ENCODE peak calls at places on chromosomes 3 and 15, in eight cellular contexts. One of them, this sample, is unnamed.

GRCh38 chr15:34122771-34123183 is 20.9 kb downstream of the PGBD4 start:
- DNase-seq in effector CD4-positive, alpha-beta T cell: no peak
- DNase-seq in midbrain: no peak
- DNase-seq in T1000: peak; percentile 75
- DNase-seq in activated CD4-positive, alpha-beta T cell treated with anti-CD3 and anti-CD28 coated beads, Interleukin-2, amount 10 ng/mL, durations not matched to agents 24 days and 14 days: no peak
- DNase-seq in C1 segment of cervical spinal cord: no peak
- DNase-seq in activated naive CD4-positive, alpha-beta T cell treated with Interleukin-2 at 50 U/mL for 16 hours: no peak
- DNase-seq in PC-3: peak; percentile 91
- DNase-seq in this sample: no peak

GRCh38 chr3:42654331-42655201 is 1.1 kb downstream of the ZBTB47 start:
- DNase-seq in activated naive CD4-positive, alpha-beta T cell treated with Interleukin-2 at 50 U/mL for 16 hours: no peak
- DNase-seq in C1 segment of cervical spinal cord: no peak
- DNase-seq in midbrain: peak; percentile 84
- DNase-seq in activated CD4-positive, alpha-beta T cell treated with anti-CD3 and anti-CD28 coated beads, Interleukin-2, amount 10 ng/mL, durations not matched to agents 24 days and 14 days: peak; percentile 73
- DNase-seq in T1000: peak; percentile 21
- DNase-seq in effector CD4-positive, alpha-beta T cell: no peak
- DNase-seq in PC-3: peak; percentile 38
- DNase-seq in this sample: peak; percentile 55

GRCh38 chr3:122930371-122930997 is 97.1 kb downstream of the SEMA5B start:
- DNase-seq in activated naive CD4-positive, alpha-beta T cell treated with Interleukin-2 at 50 U/mL for 16 hours: no peak
- DNase-seq in activated CD4-positive, alpha-beta T cell treated with anti-CD3 and anti-CD28 coated beads, Interleukin-2, amount 10 ng/mL, durations not matched to agents 24 days and 14 days: no peak
- DNase-seq in midbrain: no peak
- DNase-seq in effector CD4-positive, alpha-beta T cell: no peak
- DNase-seq in C1 segment of cervical spinal cord: no peak
- DNase-seq in PC-3: no peak
- DNase-seq in T1000: no peak
- DNase-seq in this sample: no peak

GRCh38 chr3:88957751-88958452 is 149.5 kb upstream of the EPHA3 start:
- DNase-seq in T1000: no peak
- DNase-seq in midbrain: no peak
- DNase-seq in activated naive CD4-positive, alpha-beta T cell treated with Interleukin-2 at 50 U/mL for 16 hours: no peak
- DNase-seq in activated CD4-positive, alpha-beta T cell treated with anti-CD3 and anti-CD28 coated beads, Interleukin-2, amount 10 ng/mL, durations not matched to agents 24 days and 14 days: no peak
- DNase-seq in PC-3: peak; percentile 82
- DNase-seq in C1 segment of cervical spinal cord: no peak
- DNase-seq in effector CD4-positive, alpha-beta T cell: no peak
- DNase-seq in this sample: no peak

GRCh38 chr15:84915011-84915958 is 30.8 kb downstream of the SLC28A1 start:
- DNase-seq in PC-3: peak; percentile 91
- DNase-seq in T1000: peak; percentile 72
- DNase-seq in activated naive CD4-positive, alpha-beta T cell treated with Interleukin-2 at 50 U/mL for 16 hours: peak; percentile 14
- DNase-seq in effector CD4-positive, alpha-beta T cell: no peak
- DNase-seq in activated CD4-positive, alpha-beta T cell treated with anti-CD3 and anti-CD28 coated beads, Interleukin-2, amount 10 ng/mL, durations not matched to agents 24 days and 14 days: peak; percentile 90
- DNase-seq in midbrain: peak; percentile 2
- DNase-seq in C1 segment of cervical spinal cord: no peak
- DNase-seq in this sample: no peak

GRCh38 chr15:58474741-58475323 is 43.0 kb downstream of the LIPC start:
- DNase-seq in effector CD4-positive, alpha-beta T cell: no peak
- DNase-seq in T1000: no peak
- DNase-seq in activated naive CD4-positive, alpha-beta T cell treated with Interleukin-2 at 50 U/mL for 16 hours: no peak
- DNase-seq in PC-3: no peak
- DNase-seq in C1 segment of cervical spinal cord: no peak
- DNase-seq in activated CD4-positive, alpha-beta T cell treated with anti-CD3 and anti-CD28 coated beads, Interleukin-2, amount 10 ng/mL, durations not matched to agents 24 days and 14 days: no peak
- DNase-seq in midbrain: no peak
- DNase-seq in this sample: no peak

GRCh38 chr3:29441020-29441324 is 160.1 kb downstream of the RBMS3 start:
- DNase-seq in T1000: no peak
- DNase-seq in effector CD4-positive, alpha-beta T cell: no peak
- DNase-seq in midbrain: no peak
- DNase-seq in PC-3: peak; percentile 31
- DNase-seq in activated CD4-positive, alpha-beta T cell treated with anti-CD3 and anti-CD28 coated beads, Interleukin-2, amount 10 ng/mL, durations not matched to agents 24 days and 14 days: no peak
- DNase-seq in C1 segment of cervical spinal cord: no peak
- DNase-seq in activated naive CD4-positive, alpha-beta T cell treated with Interleukin-2 at 50 U/mL for 16 hours: no peak
- DNase-seq in this sample: no peak

GRCh38 chr3:174334111-174334510 is 525.0 kb upstream of the NAALADL2 start:
- DNase-seq in effector CD4-positive, alpha-beta T cell: no peak
- DNase-seq in activated CD4-positive, alpha-beta T cell treated with anti-CD3 and anti-CD28 coated beads, Interleukin-2, amount 10 ng/mL, durations not matched to agents 24 days and 14 days: no peak
- DNase-seq in C1 segment of cervical spinal cord: no peak
- DNase-seq in midbrain: no peak
- DNase-seq in T1000: no peak
- DNase-seq in activated naive CD4-positive, alpha-beta T cell treated with Interleukin-2 at 50 U/mL for 16 hours: no peak
- DNase-seq in PC-3: peak; percentile 83
- DNase-seq in this sample: no peak

GRCh38 chr3:105613120-105613519 is 246.4 kb downstream of the ALCAM start:
- DNase-seq in C1 segment of cervical spinal cord: no peak
- DNase-seq in T1000: no peak
- DNase-seq in effector CD4-positive, alpha-beta T cell: no peak
- DNase-seq in activated CD4-positive, alpha-beta T cell treated with anti-CD3 and anti-CD28 coated beads, Interleukin-2, amount 10 ng/mL, durations not matched to agents 24 days and 14 days: peak; percentile 43
- DNase-seq in midbrain: no peak
- DNase-seq in PC-3: no peak
- DNase-seq in activated naive CD4-positive, alpha-beta T cell treated with Interleukin-2 at 50 U/mL for 16 hours: no peak
- DNase-seq in this sample: no peak

GRCh38 chr3:69562001-69562400 is 176.1 kb upstream of the FRMD4B start:
- DNase-seq in T1000: no peak
- DNase-seq in activated naive CD4-positive, alpha-beta T cell treated with Interleukin-2 at 50 U/mL for 16 hours: no peak
- DNase-seq in PC-3: no peak
- DNase-seq in C1 segment of cervical spinal cord: no peak
- DNase-seq in effector CD4-positive, alpha-beta T cell: no peak
- DNase-seq in activated CD4-positive, alpha-beta T cell treated with anti-CD3 and anti-CD28 coated beads, Interleukin-2, amount 10 ng/mL, durations not matched to agents 24 days and 14 days: no peak
- DNase-seq in midbrain: no peak
- DNase-seq in this sample: no peak

GRCh38 chr15:44694416-44694815 is 16.7 kb downstream of the PATL2 start:
- DNase-seq in activated naive CD4-positive, alpha-beta T cell treated with Interleukin-2 at 50 U/mL for 16 hours: no peak
- DNase-seq in midbrain: no peak
- DNase-seq in activated CD4-positive, alpha-beta T cell treated with anti-CD3 and anti-CD28 coated beads, Interleukin-2, amount 10 ng/mL, durations not matched to agents 24 days and 14 days: no peak
- DNase-seq in T1000: no peak
- DNase-seq in PC-3: no peak
- DNase-seq in C1 segment of cervical spinal cord: no peak
- DNase-seq in effector CD4-positive, alpha-beta T cell: no peak
- DNase-seq in this sample: no peak

GRCh38 chr3:160225181-160226025 is at the start of gene C3orf80:
- DNase-seq in activated CD4-positive, alpha-beta T cell treated with anti-CD3 and anti-CD28 coated beads, Interleukin-2, amount 10 ng/mL, durations not matched to agents 24 days and 14 days: peak; percentile 85
- DNase-seq in C1 segment of cervical spinal cord: no peak
- DNase-seq in PC-3: peak; percentile 52
- DNase-seq in activated naive CD4-positive, alpha-beta T cell treated with Interleukin-2 at 50 U/mL for 16 hours: peak; percentile 47
- DNase-seq in T1000: peak; percentile 58
- DNase-seq in midbrain: peak; percentile 56
- DNase-seq in effector CD4-positive, alpha-beta T cell: no peak
- DNase-seq in this sample: peak; percentile 75

GRCh38 chr3:46722443-46722842 is 4.8 kb upstream of the PRSS50 start:
- DNase-seq in effector CD4-positive, alpha-beta T cell: no peak
- DNase-seq in T1000: no peak
- DNase-seq in C1 segment of cervical spinal cord: no peak
- DNase-seq in PC-3: no peak
- DNase-seq in activated CD4-positive, alpha-beta T cell treated with anti-CD3 and anti-CD28 coated beads, Interleukin-2, amount 10 ng/mL, durations not matched to agents 24 days and 14 days: no peak
- DNase-seq in midbrain: no peak
- DNase-seq in activated naive CD4-positive, alpha-beta T cell treated with Interleukin-2 at 50 U/mL for 16 hours: no peak
- DNase-seq in this sample: no peak

GRCh38 chr3:21638488-21638887 is 112.5 kb downstream of the ZNF385D start:
- DNase-seq in T1000: no peak
- DNase-seq in C1 segment of cervical spinal cord: no peak
- DNase-seq in effector CD4-positive, alpha-beta T cell: no peak
- DNase-seq in activated naive CD4-positive, alpha-beta T cell treated with Interleukin-2 at 50 U/mL for 16 hours: no peak
- DNase-seq in midbrain: no peak
- DNase-seq in activated CD4-positive, alpha-beta T cell treated with anti-CD3 and anti-CD28 coated beads, Interleukin-2, amount 10 ng/mL, durations not matched to agents 24 days and 14 days: no peak
- DNase-seq in PC-3: no peak
- DNase-seq in this sample: no peak

GRCh38 chr15:87349181-87349580 is 907.4 kb downstream of the NTRK3 start:
- DNase-seq in activated CD4-positive, alpha-beta T cell treated with anti-CD3 and anti-CD28 coated beads, Interleukin-2, amount 10 ng/mL, durations not matched to agents 24 days and 14 days: no peak
- DNase-seq in effector CD4-positive, alpha-beta T cell: no peak
- DNase-seq in C1 segment of cervical spinal cord: no peak
- DNase-seq in PC-3: peak; percentile 5
- DNase-seq in midbrain: no peak
- DNase-seq in T1000: no peak
- DNase-seq in activated naive CD4-positive, alpha-beta T cell treated with Interleukin-2 at 50 U/mL for 16 hours: no peak
- DNase-seq in this sample: no peak

GRCh38 chr15:100733088-100733487 is 130.7 kb downstream of the ASB7 start:
- DNase-seq in PC-3: peak; percentile 65
- DNase-seq in T1000: peak; percentile 39
- DNase-seq in activated naive CD4-positive, alpha-beta T cell treated with Interleukin-2 at 50 U/mL for 16 hours: no peak
- DNase-seq in C1 segment of cervical spinal cord: no peak
- DNase-seq in effector CD4-positive, alpha-beta T cell: no peak
- DNase-seq in activated CD4-positive, alpha-beta T cell treated with anti-CD3 and anti-CD28 coated beads, Interleukin-2, amount 10 ng/mL, durations not matched to agents 24 days and 14 days: peak; percentile 32
- DNase-seq in midbrain: no peak
- DNase-seq in this sample: no peak

GRCh38 chr3:8506611-8507061 is 5.0 kb downstream of the LMCD1 start:
- DNase-seq in activated CD4-positive, alpha-beta T cell treated with anti-CD3 and anti-CD28 coated beads, Interleukin-2, amount 10 ng/mL, durations not matched to agents 24 days and 14 days: no peak
- DNase-seq in midbrain: no peak
- DNase-seq in effector CD4-positive, alpha-beta T cell: no peak
- DNase-seq in C1 segment of cervical spinal cord: no peak
- DNase-seq in T1000: no peak
- DNase-seq in PC-3: peak; percentile 90
- DNase-seq in activated naive CD4-positive, alpha-beta T cell treated with Interleukin-2 at 50 U/mL for 16 hours: no peak
- DNase-seq in this sample: no peak

GRCh38 chr3:151971814-151972579 is 98.6 kb downstream of the SUCNR1 start:
- DNase-seq in midbrain: no peak
- DNase-seq in C1 segment of cervical spinal cord: no peak
- DNase-seq in T1000: no peak
- DNase-seq in effector CD4-positive, alpha-beta T cell: no peak
- DNase-seq in activated CD4-positive, alpha-beta T cell treated with anti-CD3 and anti-CD28 coated beads, Interleukin-2, amount 10 ng/mL, durations not matched to agents 24 days and 14 days: no peak
- DNase-seq in PC-3: peak; percentile 56
- DNase-seq in activated naive CD4-positive, alpha-beta T cell treated with Interleukin-2 at 50 U/mL for 16 hours: no peak
- DNase-seq in this sample: no peak